ENCODE peak calls at places on chromosomes 1 and 21, in four cellular contexts. Y is NCI-H1092, P is T-helper 1 cell, O is heart left ventricle. X is an unnamed sample.

GRCh38 chr21:39141502-39141901 is 41.7 kb downstream of the PSMG1 start:
- DNase-seq in Y (no peak), P (no peak), O (no peak), X (no peak)

GRCh38 chr1:26996024-26996423 is 2.5 kb downstream of the TRNP1 start:
- DNase-seq in Y (no peak), P (no peak), O (no peak), X (no peak)

GRCh38 chr1:41416081-41416480 is 54.8 kb downstream of the FOXO6 start:
- DNase-seq in Y (no peak), P (no peak), O (peak; percentile 26), X (peak; percentile 26)

GRCh38 chr1:179156026-179156425 is 73.5 kb downstream of the ABL2 start:
- DNase-seq in Y (no peak), P (no peak), O (no peak), X (no peak)

GRCh38 chr1:154318386-154318785 is 2.5 kb upstream of the AQP10 start:
- DNase-seq in Y (no peak), P (no peak), O (no peak), X (no peak)

GRCh38 chr1:152110860-152111514 is 4.3 kb downstream of the TCHH start:
- DNase-seq in Y (peak; percentile 12), P (no peak), O (no peak), X (no peak)

GRCh38 chr1:69414574-69414973 is 153.1 kb upstream of the LRRC7 start:
- DNase-seq in Y (no peak), P (no peak), O (no peak), X (no peak)

GRCh38 chr1:29520571-29521437 is 284.5 kb downstream of the PTPRU start:
- DNase-seq in Y (no peak), P (no peak), O (no peak), X (no peak)

GRCh38 chr1:2983706-2984398 is 37.4 kb upstream of the ACTRT2 start:
- DNase-seq in Y (no peak), P (no peak), O (peak; percentile 12), X (peak; percentile 46)

GRCh38 chr1:229643996-229644748 is 18.1 kb downstream of the URB2 start:
- DNase-seq in Y (no peak), P (no peak), O (no peak), X (no peak)

GRCh38 chr1:117162806-117163205 is 41.3 kb upstream of the TRIM45 start:
- DNase-seq in Y (no peak), P (no peak), O (no peak), X (no peak)

GRCh38 chr21:33241846-33242245 is 12.1 kb downstream of the IFNAR2 start:
- DNase-seq in Y (no peak), P (no peak), O (no peak), X (no peak)

GRCh38 chr21:14545906-14546480 is at the start of gene SAMSN1:
- DNase-seq in Y (no peak), P (peak; percentile 69), O (peak; percentile 35), X (no peak)

GRCh38 chr21:46048926-46049889 is 48.7 kb upstream of the COL6A2 start:
- DNase-seq in Y (peak; percentile 33), P (no peak), O (peak; percentile 89), X (peak; percentile 95)

GRCh38 chr1:3032970-3033794 is 11.9 kb downstream of the ACTRT2 start:
- DNase-seq in Y (no peak), P (peak; percentile 29), O (no peak), X (no peak)

GRCh38 chr1:16351449-16351993 is 759 bp downstream of the FBXO42 start:
- DNase-seq in Y (no peak), P (no peak), O (no peak), X (no peak)

GRCh38 chr1:233718057-233718456 is 104.2 kb downstream of the KCNK1 start:
- DNase-seq in Y (no peak), P (no peak), O (no peak), X (no peak)

GRCh38 chr1:165661691-165662090 is 30.7 kb downstream of the MGST3 start:
- DNase-seq in Y (no peak), P (no peak), O (no peak), X (no peak)

GRCh38 chr1:62438163-62438562 is 1.3 kb downstream of the USP1 start:
- DNase-seq in Y (no peak), P (no peak), O (no peak), X (no peak)

GRCh38 chr1:228366062-228366850 is 40.4 kb downstream of the TRIM11 start:
- DNase-seq in Y (no peak), P (no peak), O (peak; percentile 23), X (peak; percentile 52)

GRCh38 chr1:32480003-32480402 is 15.1 kb downstream of the ZBTB8B start:
- DNase-seq in Y (no peak), P (no peak), O (no peak), X (no peak)

GRCh38 chr1:208445710-208446702 is 201.8 kb upstream of the PLXNA2 start:
- DNase-seq in Y (no peak), P (no peak), O (no peak), X (no peak)

GRCh38 chr1:201149400-201149799 is 4.9 kb downstream of the TMEM9 start:
- DNase-seq in Y (no peak), P (no peak), O (no peak), X (no peak)

GRCh38 chr1:23576338-23577055 is 17.2 kb upstream of the ID3 start:
- DNase-seq in Y (no peak), P (no peak), O (no peak), X (no peak)

GRCh38 chr1:37438971-37439671 is 35.3 kb upstream of the ZC3H12A start:
- DNase-seq in Y (no peak), P (no peak), O (no peak), X (no peak)

GRCh38 chr21:44820851-44821250 is 3.0 kb upstream of the SUMO3 start:
- DNase-seq in Y (no peak), P (no peak), O (no peak), X (no peak)

GRCh38 chr1:237492359-237492758 is 398.4 kb downstream of the ZP4 start:
- DNase-seq in Y (no peak), P (no peak), O (no peak), X (no peak)

GRCh38 chr1:152107984-152108898 is 7.0 kb downstream of the TCHH start:
- DNase-seq in Y (no peak), P (no peak), O (peak; percentile 54), X (no peak)

GRCh38 chr1:40739455-40740008 is 44.1 kb upstream of the KCNQ4 start:
- DNase-seq in Y (no peak), P (no peak), O (no peak), X (no peak)

GRCh38 chr21:41596241-41596925 is 88.4 kb upstream of the TMPRSS2 start:
- DNase-seq in Y (no peak), P (no peak), O (no peak), X (no peak)

GRCh38 chr1:17513131-17513530 is 26.4 kb upstream of the ARHGEF10L start:
- DNase-seq in Y (no peak), P (no peak), O (no peak), X (no peak)

GRCh38 chr1:204457665-204458064 is 36.9 kb downstream of the PIK3C2B start:
- DNase-seq in Y (no peak), P (no peak), O (no peak), X (no peak)

GRCh38 chr1:107976431-107977215 is 11.6 kb upstream of the VAV3 start:
- DNase-seq in Y (no peak), P (no peak), O (no peak), X (no peak)

GRCh38 chr1:151146072-151146415 is 387 bp downstream of the SEMA6C start:
- DNase-seq in Y (no peak), P (no peak), O (no peak), X (no peak)

GRCh38 chr1:37732111-37732780 is 32.7 kb downstream of the EPHA10 start:
- DNase-seq in Y (no peak), P (no peak), O (no peak), X (no peak)

GRCh38 chr21:34364921-34365320 is 1.1 kb downstream of the KCNE2 start:
- DNase-seq in Y (no peak), P (no peak), O (no peak), X (no peak)

GRCh38 chr1:36134805-36135339 is 9.8 kb upstream of the COL8A2 start:
- DNase-seq in Y (peak; percentile 35), P (no peak), O (no peak), X (peak; percentile 58)